ENCODE peak calls at places on chromosomes 5 and 9, in five cellular contexts. M, H, A, F and K are unnamed samples.

GRCh38 chr9:129328357-129329103 is 150.5 kb upstream of the IER5L start:
- DNase-seq in A (no peak), F (no peak), M (no peak), H (no peak), K (no peak)

GRCh38 chr5:177071671-177072385 is 14.9 kb upstream of the FGFR4 start:
- DNase-seq in F (no peak), H (no peak), M (no peak), A (peak; percentile 92), K (peak; percentile 66)

GRCh38 chr5:127867006-127867788 is 164.0 kb downstream of the CCDC192 start:
- DNase-seq in H (no peak), F (no peak), M (no peak), A (no peak), K (no peak)

GRCh38 chr9:93652604-93653592 is 76.5 kb downstream of the PHF2 start:
- DNase-seq in F (peak; percentile 46), H (no peak), M (no peak), A (no peak), K (no peak)

GRCh38 chr5:78677777-78678668 is 29.5 kb upstream of the LHFPL2 start:
- DNase-seq in A (peak; percentile 55), H (peak; percentile 65), M (no peak), F (no peak), K (no peak)

GRCh38 chr9:98627291-98627690 is 81.4 kb downstream of the GABBR2 start:
- DNase-seq in H (no peak), F (no peak), A (no peak), M (no peak), K (no peak)

GRCh38 chr5:116388564-116389258 is 185.9 kb downstream of the SEMA6A start:
- DNase-seq in M (no peak), A (no peak), H (no peak), F (no peak), K (no peak)

GRCh38 chr5:29697786-29698414 is 1495.6 kb upstream of the CDH6 start:
- DNase-seq in H (no peak), M (no peak), A (peak; percentile 46), F (no peak), K (peak; percentile 16)

GRCh38 chr5:1131191-1131621 is 19.3 kb upstream of the SLC12A7 start:
- DNase-seq in F (no peak), M (no peak), H (no peak), A (no peak), K (no peak)

GRCh38 chr9:105346273-105346672 is 101.6 kb upstream of the FSD1L start:
- DNase-seq in H (no peak), M (no peak), A (no peak), F (no peak), K (peak; percentile 25)

GRCh38 chr5:1231354-1231905 is 6.2 kb downstream of the SLC6A18 start:
- DNase-seq in H (no peak), A (no peak), F (no peak), M (no peak), K (no peak)

GRCh38 chr5:1666812-1667588 is 132.6 kb downstream of the MRPL36 start:
- DNase-seq in F (peak; percentile 65), A (peak; percentile 82), H (no peak), M (no peak), K (peak; percentile 29)

GRCh38 chr9:125843646-125844045 is 96.5 kb downstream of the PBX3 start:
- DNase-seq in M (no peak), A (no peak), H (no peak), F (no peak), K (peak; percentile 24)

GRCh38 chr5:147307170-147307569 is 72.3 kb downstream of the STK32A start:
- DNase-seq in F (no peak), H (no peak), M (no peak), A (no peak), K (no peak)
- H3K4me1 ChIP-seq in F (no peaks in the 10 kb centered on the region), H (no peaks in the 10 kb centered on the region), M (peaks cover 49% of the 10 kb centered on the region), A (no peaks in the 10 kb centered on the region), K (no peaks in the 10 kb centered on the region)

GRCh38 chr5:157178961-157179360 is 1.7 kb upstream of the ITK start:
- DNase-seq in A (no peak), M (no peak), H (no peak), F (no peak), K (no peak)

GRCh38 chr5:157182143-157182757 is 1.6 kb downstream of the ITK start:
- DNase-seq in H (no peak), F (no peak), A (no peak), M (no peak), K (no peak)

GRCh38 chr5:157177935-157178334 is 2.7 kb upstream of the ITK start:
- DNase-seq in A (no peak), M (no peak), H (no peak), F (no peak), K (no peak)

GRCh38 chr5:157184117-157184516 is 3.5 kb downstream of the ITK start:
- DNase-seq in A (no peak), H (no peak), M (no peak), F (no peak), K (no peak)

GRCh38 chr5:157180374-157181264 is at the start of gene ITK:
- DNase-seq in H (no peak), F (no peak), M (no peak), A (no peak), K (no peak)
- H3K4me3 ChIP-seq in H (no peak within 1 kb of the TSS), F (peak within 1 kb of the TSS; percentile 39), M (no peak within 1 kb of the TSS), A (no peak within 1 kb of the TSS), K (no peak within 1 kb of the TSS)

GRCh38 chr5:52772668-52773067 is 15.0 kb upstream of the ITGA1 start:
- DNase-seq in A (no peak), M (no peak), F (no peak), H (no peak), K (no peak)
- H3K4me1 ChIP-seq in A (no peaks in the 10 kb centered on the region), M (no peaks in the 10 kb centered on the region), F (peaks cover 23% of the 10 kb centered on the region), H (no peaks in the 10 kb centered on the region), K (no peaks in the 10 kb centered on the region)

GRCh38 chr5:108814551-108814950 is 66.9 kb downstream of the FER start:
- DNase-seq in A (no peak), H (no peak), F (no peak), M (no peak), K (no peak)
- H3K4me3 ChIP-seq in A (no peak overlapping the region), H (no peak overlapping the region), F (no peak overlapping the region), M (no peak overlapping the region), K (no peak overlapping the region)

GRCh38 chr5:159178978-159179377 is 30.4 kb downstream of the RNF145 start:
- DNase-seq in F (no peak), A (peak; percentile 76), M (no peak), H (no peak), K (no peak)
- H3K4me1 ChIP-seq in F (peaks cover 79% of the 10 kb centered on the region), A (peaks cover 44% of the 10 kb centered on the region), M (peaks cover 98% of the 10 kb centered on the region), H (peaks cover 22% of the 10 kb centered on the region), K (no peaks in the 10 kb centered on the region)

DNA sequence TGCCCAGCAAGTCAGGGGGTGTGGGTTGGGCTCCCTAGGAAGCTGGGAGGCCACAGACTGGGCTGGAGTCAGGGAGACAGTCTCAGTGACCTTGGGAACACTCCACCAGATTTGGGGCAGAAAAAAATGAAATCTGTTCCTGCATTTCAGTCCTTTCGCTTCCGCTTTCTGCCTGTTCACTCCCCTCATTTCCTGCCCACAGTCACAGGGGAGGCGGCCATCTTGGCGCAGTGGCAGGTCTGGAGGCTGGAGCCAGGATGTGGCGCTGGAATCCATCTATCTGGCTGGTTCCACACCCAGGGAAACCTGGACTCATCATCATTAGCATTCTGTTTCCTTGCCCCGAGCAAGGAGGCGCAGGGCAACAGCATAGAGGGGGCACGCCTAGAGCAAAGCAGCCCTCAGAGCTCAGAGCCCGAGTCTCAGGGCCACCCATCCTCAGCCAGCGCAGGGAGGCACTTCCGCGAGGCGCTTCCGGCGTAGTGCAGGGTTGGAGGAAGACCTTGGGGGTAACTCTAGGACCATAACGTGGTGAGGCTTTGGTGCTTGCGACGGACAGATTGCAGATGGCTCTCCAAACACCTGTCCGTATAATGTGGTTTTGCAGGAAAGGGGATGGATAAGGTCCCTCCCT is 86.3 kb upstream of the HSPA9 start:
- DNase-seq in M (no peak), F (no peak), H (no peak), A (no peak), K (no peak)
- H3K4me3 ChIP-seq in M (no peak overlapping the region), F (no peak overlapping the region), H (no peak overlapping the region), A (no peak overlapping the region), K (no peak overlapping the region)

DNA sequence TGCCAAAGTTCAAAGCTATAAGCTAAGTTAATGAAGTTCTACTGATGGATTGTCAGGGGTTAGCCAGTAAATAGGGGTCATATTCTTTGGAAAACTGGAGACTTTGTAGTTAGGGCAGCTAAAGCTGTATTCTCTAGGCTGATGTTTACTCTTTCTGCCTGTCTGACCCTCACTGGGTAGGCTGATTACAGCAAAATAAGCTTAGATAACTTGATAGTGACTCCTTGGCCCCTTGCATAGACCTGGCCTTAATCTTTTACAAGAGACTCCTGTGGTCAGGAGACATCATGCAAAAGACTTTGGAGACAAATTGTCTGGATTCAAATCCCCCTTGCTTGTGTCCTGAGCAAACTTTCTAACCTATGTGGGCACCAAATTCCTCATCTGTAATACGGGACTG is 314.4 kb upstream of the MSX2 start:
- DNase-seq in F (no peak), M (no peak), H (no peak), A (no peak), K (no peak)
- H3K4me1 ChIP-seq in F (peaks cover 3% of the 10 kb centered on the region), M (peaks cover 13% of the 10 kb centered on the region), H (no peaks in the 10 kb centered on the region), A (no peaks in the 10 kb centered on the region), K (no peaks in the 10 kb centered on the region)

DNA sequence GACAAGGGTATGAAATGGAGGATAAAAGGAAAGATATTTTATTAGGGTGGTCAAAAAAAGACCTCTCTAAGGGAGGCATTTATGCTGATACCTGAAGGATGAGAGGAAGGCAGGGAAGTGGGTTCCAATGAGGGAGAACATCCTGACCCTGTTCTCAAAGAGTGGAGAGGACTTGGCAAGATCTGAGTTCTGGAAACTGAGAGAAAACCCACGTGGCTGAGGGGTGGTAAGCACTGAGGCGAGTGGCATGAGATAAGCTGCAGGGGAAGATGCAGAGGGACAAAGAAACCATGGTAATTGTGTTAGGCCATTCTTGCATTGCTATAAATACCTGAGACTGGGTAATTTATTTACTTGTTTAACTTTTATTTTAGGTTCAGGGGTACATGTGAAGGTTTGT is 16.8 kb downstream of the SH3RF2 start:
- DNase-seq in M (no peak), F (no peak), H (no peak), A (no peak), K (no peak)
- H3K4me3 ChIP-seq in M (no peak overlapping the region), F (no peak overlapping the region), H (no peak overlapping the region), A (no peak overlapping the region), K (no peak overlapping the region)